ENCODE peak calls at places on chromosomes 16 and 17, in five cellular contexts. C is A549, B is HepG2, Y is H1, Q is K562. T is an unnamed sample.
A peak's percentile ranks its signal among the peaks of the same experiment; 100 is the strongest.

GRCh38 chr17:8332688-8333087 is 7.0 kb upstream of the ODF4 start:
- DNase-seq in C (no peak), B (peak; percentile 41), Y (no peak), Q (no peak), T (no peak)

GRCh38 chr17:78383725-78384471 is 5.4 kb downstream of the PGS1 start:
- DNase-seq in C (no peak), B (no peak), Y (no peak), Q (no peak), T (peak; percentile 100)

GRCh38 chr17:10421946-10422542 is at the start of gene MYH8:
- DNase-seq in C (no peak), B (no peak), Y (no peak), Q (no peak), T (no peak)

GRCh38 chr17:63173450-63173849 is 207.4 kb downstream of the TANC2 start:
- DNase-seq in C (no peak), B (no peak), Y (no peak), Q (no peak), T (no peak)

GRCh38 chr17:3886776-3887175 is 6.1 kb downstream of the CAMKK1 start:
- DNase-seq in C (no peak), B (no peak), Y (no peak), Q (no peak), T (no peak)

GRCh38 chr17:82281502-82282238 is 8.2 kb upstream of the CSNK1D start:
- DNase-seq in C (no peak), B (no peak), Y (no peak), Q (no peak), T (peak; percentile 33)

GRCh38 chr16:30924086-30924714 is 828 bp downstream of the FBXL19 start:
- DNase-seq in C (no peak), B (no peak), Y (no peak), Q (peak; percentile 74), T (no peak)

GRCh38 chr17:78053777-78054468 is 74.6 kb downstream of the TMC6 start:
- DNase-seq in C (no peak), B (no peak), Y (no peak), Q (no peak), T (no peak)

GRCh38 chr17:40901981-40902862 is 17.2 kb upstream of the KRT20 start:
- DNase-seq in C (peak; percentile 96), B (peak; percentile 99), Y (no peak), Q (no peak), T (peak; percentile 71)

GRCh38 chr17:40532520-40533253 is 31.3 kb upstream of the TNS4 start:
- DNase-seq in C (no peak), B (no peak), Y (no peak), Q (no peak), T (peak; percentile 37)

GRCh38 chr17:14197582-14197981 is 39.1 kb downstream of the CDRT15 start:
- DNase-seq in C (no peak), B (no peak), Y (no peak), Q (no peak), T (no peak)

GRCh38 chr17:79777166-79777843 is 643 bp upstream of the CBX2 start:
- DNase-seq in C (peak; percentile 87), B (peak; percentile 46), Y (no peak), Q (no peak), T (peak; percentile 32)

GRCh38 chr16:20175358-20175757 is 101.7 kb upstream of the GPR139 start:
- DNase-seq in C (no peak), B (no peak), Y (peak; percentile 17), Q (no peak), T (no peak)

GRCh38 chr17:41042953-41043352 is 1.7 kb upstream of the KRTAP1-1 start:
- DNase-seq in C (no peak), B (no peak), Y (no peak), Q (no peak), T (no peak)

GRCh38 chr16:83244057-83244456 is 563.7 kb upstream of the HSBP1 start:
- DNase-seq in C (no peak), B (no peak), Y (no peak), Q (no peak), T (no peak)

GRCh38 chr16:89094252-89094901 is 725 bp downstream of the ACSF3 start:
- DNase-seq in C (peak; percentile 31), B (peak; percentile 35), Y (no peak), Q (no peak), T (no peak)

GRCh38 chr17:74960739-74961342 is 11.7 kb downstream of the HID1 start:
- DNase-seq in C (peak; percentile 94), B (peak; percentile 83), Y (peak; percentile 54), Q (peak; percentile 92), T (peak; percentile 30)

GRCh38 chr17:39925282-39926134 is 1.9 kb downstream of the ORMDL3 start:
- DNase-seq in C (no peak), B (no peak), Y (no peak), Q (peak; percentile 35), T (no peak)

GRCh38 chr17:80720624-80721577 is 176.3 kb downstream of the RPTOR start:
- DNase-seq in C (peak; percentile 74), B (no peak), Y (no peak), Q (no peak), T (peak; percentile 86)

GRCh38 chr16:83365166-83365565 is 442.6 kb upstream of the HSBP1 start:
- DNase-seq in C (no peak), B (no peak), Y (no peak), Q (no peak), T (peak; percentile 7)

GRCh38 chr16:75267631-75268264 is 16.3 kb upstream of the BCAR1 start:
- DNase-seq in C (peak; percentile 96), B (peak; percentile 71), Y (no peak), Q (no peak), T (peak; percentile 53)

GRCh38 chr17:40545660-40546059 is 19.6 kb downstream of the CCR7 start:
- DNase-seq in C (no peak), B (no peak), Y (no peak), Q (no peak), T (no peak)

GRCh38 chr16:57893559-57894389 is 77.2 kb downstream of the CNGB1 start:
- DNase-seq in C (peak; percentile 86), B (peak; percentile 99), Y (no peak), Q (no peak), T (peak; percentile 91)

GRCh38 chr17:15216481-15216880 is 48.6 kb downstream of the PMP22 start:
- DNase-seq in C (no peak), B (no peak), Y (no peak), Q (no peak), T (no peak)

GRCh38 chr17:39794249-39794970 is 56.7 kb downstream of the GRB7 start:
- DNase-seq in C (no peak), B (no peak), Y (no peak), Q (no peak), T (no peak)

GRCh38 chr16:4601317-4602186 is 13.1 kb downstream of the UBALD1 start:
- DNase-seq in C (no peak), B (no peak), Y (no peak), Q (no peak), T (peak; percentile 20)

GRCh38 chr17:83180264-83180995 is 101.0 kb downstream of the METRNL start:
- DNase-seq in C (no peak), B (no peak), Y (no peak), Q (no peak), T (no peak)

GRCh38 chr16:27317738-27318398 is 4.1 kb downstream of the IL4R start:
- DNase-seq in C (no peak), B (no peak), Y (no peak), Q (no peak), T (no peak)

GRCh38 chr17:1559743-1560581 is 2.6 kb downstream of the PITPNA start:
- DNase-seq in C (no peak), B (no peak), Y (no peak), Q (no peak), T (no peak)

GRCh38 chr17:1563786-1564613 is 1.4 kb upstream of the PITPNA start:
- DNase-seq in C (no peak), B (no peak), Y (no peak), Q (peak; percentile 67), T (no peak)

GRCh38 chr17:1561420-1562177 is 993 bp downstream of the PITPNA start:
- DNase-seq in C (peak; percentile 63), B (no peak), Y (no peak), Q (no peak), T (no peak)

GRCh38 chr17:1560582-1561170 is 1.9 kb downstream of the PITPNA start:
- DNase-seq in C (no peak), B (no peak), Y (no peak), Q (no peak), T (no peak)

DNA sequence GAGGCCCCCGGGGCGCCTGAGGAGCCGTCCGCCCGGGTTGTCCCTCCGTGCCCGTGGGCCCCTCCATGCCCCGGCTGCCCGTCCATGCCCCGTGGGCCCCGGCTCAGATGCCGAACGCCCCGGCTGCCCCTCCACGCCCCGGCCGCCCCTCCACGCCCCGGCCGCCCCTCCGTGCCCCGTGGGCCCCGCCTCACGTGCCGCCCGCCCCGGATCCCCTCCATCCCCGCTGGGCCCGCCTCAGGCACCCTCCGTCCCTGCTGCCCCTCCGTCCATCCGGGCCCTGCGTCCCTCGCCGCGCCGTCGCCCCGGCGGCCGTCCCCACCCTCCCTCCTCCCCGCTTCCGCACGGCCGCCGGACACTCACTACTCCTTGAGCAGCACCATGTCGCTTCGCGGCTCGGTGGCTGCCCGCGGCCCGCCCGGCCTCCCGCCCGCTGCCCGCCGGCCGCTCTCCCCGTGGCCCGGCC is 381 bp downstream of the PITPNA start:
- DNase-seq in C (peak; percentile 38), B (no peak), Y (no peak), Q (peak; percentile 74), T (no peak)
- TF ChIP-seq MAFK in C (no peak), B (no peak), Y (no peak), Q (no peak), T (no peak)

DNA sequence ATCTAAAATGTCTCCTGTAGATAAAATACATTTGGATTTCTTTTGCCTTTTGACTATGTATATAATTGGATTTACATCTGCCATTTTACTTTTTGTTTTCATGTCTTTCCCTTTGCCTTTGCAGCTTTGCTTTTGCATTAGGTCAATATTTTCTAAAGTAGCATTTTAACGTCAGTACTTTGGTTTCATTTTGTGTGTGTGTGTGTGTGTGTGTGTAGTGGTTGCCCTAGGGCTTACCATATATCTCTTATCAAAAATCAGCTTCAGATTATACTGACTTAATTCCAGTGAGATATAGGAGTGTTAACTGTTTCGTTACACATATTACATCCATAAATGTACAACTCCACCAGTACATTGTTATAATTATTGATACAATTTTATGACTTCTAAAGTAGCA is 26.1 kb downstream of the AKTIP start:
- DNase-seq in C (no peak), B (no peak), Y (no peak), Q (no peak), T (no peak)
- TF ChIP-seq CEBPB in C (no peak), B (no peak), Y (no peak), Q (no peak), T (no peak)

DNA sequence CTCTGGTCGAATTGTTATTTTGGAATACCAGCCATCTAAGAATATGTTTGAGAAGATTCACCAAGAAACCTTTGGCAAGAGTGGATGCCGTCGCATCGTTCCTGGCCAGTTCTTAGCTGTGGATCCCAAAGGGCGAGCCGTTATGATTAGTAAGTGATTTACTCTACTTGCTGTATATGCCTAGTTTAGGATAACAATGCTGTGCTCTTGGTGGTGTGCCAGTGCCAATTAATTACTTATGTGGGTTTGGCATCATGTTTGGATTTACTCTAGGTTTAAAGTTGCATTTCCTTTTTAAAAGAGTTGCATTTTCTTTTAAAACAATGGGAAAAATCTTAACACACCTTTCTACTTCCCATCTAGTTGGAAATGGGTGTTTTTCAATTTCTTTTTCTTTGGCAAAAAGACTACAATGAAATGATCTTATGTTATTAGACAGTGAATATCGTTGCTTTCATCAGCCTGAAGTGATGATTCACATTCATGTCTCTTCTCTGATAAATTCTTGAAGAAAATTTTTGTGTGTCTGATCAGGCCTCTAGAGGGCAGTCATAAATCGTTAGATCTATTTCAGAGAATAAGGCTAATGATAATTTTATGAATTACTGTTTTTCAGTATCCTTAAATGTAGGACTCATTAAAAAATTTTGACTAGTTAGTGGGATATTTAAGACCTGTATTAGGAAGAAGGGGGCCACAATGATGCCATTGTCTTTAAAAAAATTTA is 5.6 kb downstream of the SF3B3 start:
- DNase-seq in C (peak; percentile 62), B (peak; percentile 36), Y (no peak), Q (peak; percentile 33), T (peak; percentile 79)
- TF ChIP-seq MAFK in C (no peak), B (no peak), Y (no peak), Q (no peak), T (no peak)

GRCh38 chr17:43701318-43701743 is 39.6 kb upstream of the MEOX1 start:
- DNase-seq in C (no peak), B (no peak), Y (no peak), Q (no peak), T (peak; percentile 76)
- TF ChIP-seq CEBPB in C (no peak), B (no peak), Y (no peak), Q (no peak), T (no peak)

T was measured in IMR-90.